ENCODE peak calls at places on chromosomes 4 and X, in five cellular contexts. One of them, this sample, is unnamed.

GRCh38 chrX:31179203-31179602 is 107.4 kb upstream of the FTHL17 start:
- DNase-seq in H1: no peak
- DNase-seq in endothelial cell of umbilical vein: no peak
- DNase-seq in HepG2: no peak
- DNase-seq in K562: no peak
- DNase-seq in this sample: no peak

GRCh38 chr4:159106636-159107035 is 3.8 kb downstream of the RAPGEF2 start:
- DNase-seq in H1: no peak
- DNase-seq in endothelial cell of umbilical vein: peak; percentile 47
- DNase-seq in HepG2: no peak
- DNase-seq in K562: no peak
- DNase-seq in this sample: no peak

GRCh38 chr4:145739840-145740239 is 59.9 kb downstream of the C4orf51 start:
- DNase-seq in H1: no peak
- DNase-seq in endothelial cell of umbilical vein: no peak
- DNase-seq in HepG2: no peak
- DNase-seq in K562: no peak
- DNase-seq in this sample: no peak

GRCh38 chr4:121939690-121940089 is 12.2 kb downstream of the TRPC3 start:
- DNase-seq in H1: no peak
- DNase-seq in endothelial cell of umbilical vein: no peak
- DNase-seq in HepG2: no peak
- DNase-seq in K562: no peak
- DNase-seq in this sample: no peak

GRCh38 chr4:185011408-185011807 is 6.9 kb upstream of the HELT start:
- DNase-seq in H1: no peak
- DNase-seq in endothelial cell of umbilical vein: no peak
- DNase-seq in HepG2: peak; percentile 14
- DNase-seq in K562: peak; percentile 37
- DNase-seq in this sample: peak; percentile 82

GRCh38 chr4:68953056-68953455 is 1.5 kb upstream of the UGT2A3 start:
- DNase-seq in H1: no peak
- DNase-seq in endothelial cell of umbilical vein: no peak
- DNase-seq in HepG2: no peak
- DNase-seq in K562: no peak
- DNase-seq in this sample: no peak

GRCh38 chrX:20362268-20363002 is 95.7 kb upstream of the RPS6KA3 start:
- DNase-seq in H1: no peak
- DNase-seq in endothelial cell of umbilical vein: peak; percentile 46
- DNase-seq in HepG2: peak; percentile 93
- DNase-seq in K562: no peak
- DNase-seq in this sample: no peak

GRCh38 chr4:154528866-154529265 is 21.3 kb downstream of the PLRG1 start:
- DNase-seq in H1: no peak
- DNase-seq in endothelial cell of umbilical vein: no peak
- DNase-seq in HepG2: no peak
- DNase-seq in K562: no peak
- DNase-seq in this sample: no peak

GRCh38 chr4:98399915-98400314 is 138.7 kb downstream of the RAP1GDS1 start:
- DNase-seq in H1: no peak
- DNase-seq in endothelial cell of umbilical vein: no peak
- DNase-seq in HepG2: no peak
- DNase-seq in K562: no peak
- DNase-seq in this sample: no peak

GRCh38 chr4:80252427-80252826 is 14.0 kb upstream of the FGF5 start:
- DNase-seq in H1: no peak
- DNase-seq in endothelial cell of umbilical vein: no peak
- DNase-seq in HepG2: no peak
- DNase-seq in K562: no peak
- DNase-seq in this sample: no peak

GRCh38 chr4:3322059-3322550 is 29.3 kb downstream of the RGS12 start:
- DNase-seq in H1: no peak
- DNase-seq in endothelial cell of umbilical vein: no peak
- DNase-seq in HepG2: no peak
- DNase-seq in K562: no peak
- DNase-seq in this sample: no peak

GRCh38 chr4:4838602-4839470 is 20.6 kb upstream of the MSX1 start:
- DNase-seq in H1: no peak
- DNase-seq in endothelial cell of umbilical vein: no peak
- DNase-seq in HepG2: peak; percentile 28
- DNase-seq in K562: no peak
- DNase-seq in this sample: no peak

GRCh38 chr4:82623284-82623683 is 61.5 kb upstream of the TMEM150C start:
- DNase-seq in H1: no peak
- DNase-seq in endothelial cell of umbilical vein: no peak
- DNase-seq in HepG2: no peak
- DNase-seq in K562: no peak
- DNase-seq in this sample: no peak

GRCh38 chrX:14027511-14028019 is 2.1 kb downstream of the GEMIN8 start:
- DNase-seq in H1: no peak
- DNase-seq in endothelial cell of umbilical vein: peak; percentile 80
- DNase-seq in HepG2: peak; percentile 1
- DNase-seq in K562: no peak
- DNase-seq in this sample: no peak

GRCh38 chr4:9970399-9971011 is 50.8 kb downstream of the SLC2A9 start:
- DNase-seq in H1: no peak
- DNase-seq in endothelial cell of umbilical vein: no peak
- DNase-seq in HepG2: no peak
- DNase-seq in K562: no peak
- DNase-seq in this sample: no peak

GRCh38 chr4:23041501-23041900 is 348.8 kb downstream of the GBA3 start:
- DNase-seq in H1: no peak
- DNase-seq in endothelial cell of umbilical vein: no peak
- DNase-seq in HepG2: no peak
- DNase-seq in K562: no peak
- DNase-seq in this sample: no peak

GRCh38 chrX:40299028-40299479 is 201.3 kb upstream of the BCOR start:
- DNase-seq in H1: no peak
- DNase-seq in endothelial cell of umbilical vein: peak; percentile 6
- DNase-seq in HepG2: no peak
- DNase-seq in K562: no peak
- DNase-seq in this sample: peak; percentile 43

GRCh38 chrX:46611658-46612362 is 38.2 kb downstream of the CHST7 start:
- DNase-seq in H1: no peak
- DNase-seq in endothelial cell of umbilical vein: no peak
- DNase-seq in HepG2: no peak
- DNase-seq in K562: no peak
- DNase-seq in this sample: no peak

GRCh38 chr4:145881991-145882390 is 56.6 kb downstream of the ZNF827 start:
- DNase-seq in H1: no peak
- DNase-seq in endothelial cell of umbilical vein: no peak
- DNase-seq in HepG2: no peak
- DNase-seq in K562: no peak
- DNase-seq in this sample: no peak

GRCh38 chrX:31555506-31555905 is 483.7 kb upstream of the FTHL17 start:
- DNase-seq in H1: no peak
- DNase-seq in endothelial cell of umbilical vein: no peak
- DNase-seq in HepG2: no peak
- DNase-seq in K562: no peak
- DNase-seq in this sample: no peak

GRCh38 chr4:85774489-85774888 is 299.5 kb downstream of the ARHGAP24 start:
- DNase-seq in H1: no peak
- DNase-seq in endothelial cell of umbilical vein: no peak
- DNase-seq in HepG2: no peak
- DNase-seq in K562: no peak
- DNase-seq in this sample: no peak

GRCh38 chr4:177281544-177281943 is 28.1 kb upstream of the NEIL3 start:
- DNase-seq in H1: no peak
- DNase-seq in endothelial cell of umbilical vein: no peak
- DNase-seq in HepG2: no peak
- DNase-seq in K562: no peak
- DNase-seq in this sample: no peak

GRCh38 chrX:45888518-45888917 is 656.7 kb downstream of the ZNF674 start:
- DNase-seq in H1: no peak
- DNase-seq in endothelial cell of umbilical vein: peak; percentile 2
- DNase-seq in HepG2: no peak
- DNase-seq in K562: no peak
- DNase-seq in this sample: no peak

GRCh38 chr4:77433102-77433733 is 172.4 kb upstream of the CXCL13 start:
- DNase-seq in H1: no peak
- DNase-seq in endothelial cell of umbilical vein: peak; percentile 56
- DNase-seq in HepG2: peak; percentile 53
- DNase-seq in K562: peak; percentile 8
- DNase-seq in this sample: peak; percentile 40

GRCh38 chrX:65598559-65599147 is 64.1 kb upstream of the LAS1L start:
- DNase-seq in H1: no peak
- DNase-seq in endothelial cell of umbilical vein: no peak
- DNase-seq in HepG2: no peak
- DNase-seq in K562: no peak
- DNase-seq in this sample: no peak

GRCh38 chr4:169062861-169063197 is 52.8 kb upstream of the CBR4 start:
- DNase-seq in H1: no peak
- DNase-seq in endothelial cell of umbilical vein: no peak
- DNase-seq in HepG2: peak; percentile 37
- DNase-seq in K562: no peak
- DNase-seq in this sample: no peak

GRCh38 chrX:120244735-120245498 is 5.7 kb upstream of the ZBTB33 start:
- DNase-seq in H1: no peak
- DNase-seq in endothelial cell of umbilical vein: peak; percentile 73
- DNase-seq in HepG2: peak; percentile 71
- DNase-seq in K562: peak; percentile 27
- DNase-seq in this sample: peak; percentile 54

GRCh38 chr4:4677825-4678522 is 136.1 kb upstream of the STX18 start:
- DNase-seq in H1: no peak
- DNase-seq in endothelial cell of umbilical vein: peak; percentile 25
- DNase-seq in HepG2: no peak
- DNase-seq in K562: peak; percentile 29
- DNase-seq in this sample: peak; percentile 67

GRCh38 chrX:10007604-10008003 is 40.4 kb downstream of the CLDN34 start:
- DNase-seq in H1: no peak
- DNase-seq in endothelial cell of umbilical vein: no peak
- DNase-seq in HepG2: no peak
- DNase-seq in K562: no peak
- DNase-seq in this sample: no peak

DNA sequence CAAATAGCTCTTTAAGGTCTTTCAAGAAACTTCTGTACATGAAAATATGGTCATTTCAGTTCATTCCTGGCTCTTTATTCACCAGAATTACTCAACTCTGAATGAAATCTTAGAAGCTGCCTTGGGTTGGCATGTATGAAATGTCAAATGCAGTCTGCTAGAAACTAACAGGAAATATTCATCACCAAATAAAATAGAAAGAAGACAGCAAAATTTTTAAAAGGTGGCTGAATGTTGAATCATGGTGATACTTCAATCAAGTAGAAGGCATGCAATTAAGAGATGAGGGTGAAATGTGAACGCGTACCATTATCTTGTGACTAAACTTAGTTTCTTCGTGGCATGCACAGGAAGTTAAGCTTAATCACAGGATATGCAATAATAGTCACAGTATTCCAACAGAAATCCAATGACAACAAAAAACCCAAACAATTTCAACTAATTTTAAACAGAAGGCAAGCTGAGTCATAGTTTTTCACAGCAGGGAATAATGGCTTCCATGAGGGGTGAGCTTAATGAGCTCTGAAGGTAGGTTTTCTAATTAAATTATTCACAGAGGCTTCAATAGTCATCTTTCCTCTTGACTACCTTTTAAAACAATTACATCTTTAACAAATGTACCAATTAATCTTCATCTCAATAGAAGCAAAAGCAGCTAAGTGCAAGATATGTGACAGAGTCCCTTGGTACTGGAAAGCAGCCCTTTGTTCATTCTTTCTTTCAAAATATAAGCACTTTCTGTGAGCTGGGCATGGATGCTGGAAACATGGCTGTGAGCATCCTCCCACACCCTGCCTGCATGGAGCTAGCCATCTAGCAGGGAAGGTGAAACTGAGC is 44.5 kb downstream of the SCFD2 start:
- DNase-seq in H1: no peak
- DNase-seq in endothelial cell of umbilical vein: peak; percentile 94
- DNase-seq in HepG2: no peak
- DNase-seq in K562: no peak
- DNase-seq in this sample: no peak
- TF ChIP-seq MAX in H1: no peak
- TF ChIP-seq MAX in endothelial cell of umbilical vein: peak; percentile 19
- TF ChIP-seq MAX in HepG2: no peak
- TF ChIP-seq MAX in K562: no peak
- TF ChIP-seq MAX in this sample: peak; percentile 15

DNA sequence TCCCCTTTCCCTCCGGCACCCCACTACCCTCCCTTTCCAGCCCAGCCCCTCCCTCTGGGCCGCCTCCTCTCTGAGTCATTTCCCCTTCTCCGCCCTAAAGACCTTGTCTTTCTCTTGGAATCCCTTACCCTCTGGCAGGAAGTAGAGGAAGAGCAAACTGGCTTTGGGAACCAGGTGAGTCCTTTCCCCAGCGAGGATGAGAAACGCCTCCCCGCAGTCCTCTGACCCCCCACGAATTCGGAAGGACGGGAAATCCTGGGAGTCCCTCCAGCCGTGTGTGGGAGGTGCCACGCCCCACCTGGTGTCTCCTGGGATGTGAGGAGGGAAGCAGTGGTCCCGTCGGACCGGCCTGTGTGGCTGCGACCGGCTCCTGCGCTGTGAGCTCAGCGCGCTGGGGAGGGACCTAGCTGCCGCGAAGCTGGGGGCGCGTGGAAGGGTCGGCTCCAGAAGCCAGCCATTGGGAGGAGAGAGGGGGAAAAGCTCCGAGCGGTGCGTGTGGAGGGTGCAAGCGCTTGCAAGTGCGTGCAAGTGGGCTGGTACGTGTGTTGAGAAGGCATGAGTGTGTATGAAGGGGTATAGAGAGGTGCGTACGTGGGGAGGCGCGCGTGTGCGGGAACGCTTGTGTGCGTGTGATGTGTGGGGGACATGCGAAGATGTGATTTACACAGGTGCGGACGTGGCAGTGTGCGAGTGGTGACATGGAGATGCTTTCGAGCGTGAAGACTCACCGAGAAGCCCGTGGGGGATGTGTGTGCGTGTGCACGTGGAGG is 46.3 kb downstream of the TEX13B start:
- DNase-seq in H1: no peak
- DNase-seq in endothelial cell of umbilical vein: no peak
- DNase-seq in HepG2: no peak
- DNase-seq in K562: no peak
- DNase-seq in this sample: no peak
- H3K27me3 ChIP-seq in H1: no peaks in the 10 kb centered on the region
- H3K27me3 ChIP-seq in endothelial cell of umbilical vein: no peaks in the 10 kb centered on the region
- H3K27me3 ChIP-seq in HepG2: no peaks in the 10 kb centered on the region
- H3K27me3 ChIP-seq in K562: no peaks in the 10 kb centered on the region
- H3K27me3 ChIP-seq in this sample: no peaks in the 10 kb centered on the region

GRCh38 chr4:88320780-88321373 is 36.5 kb upstream of the PPM1K start:
- DNase-seq in H1: no peak
- DNase-seq in endothelial cell of umbilical vein: peak; percentile 4
- DNase-seq in HepG2: no peak
- DNase-seq in K562: no peak
- DNase-seq in this sample: no peak
- TF ChIP-seq MAX in H1: no peak
- TF ChIP-seq MAX in endothelial cell of umbilical vein: no peak
- TF ChIP-seq MAX in HepG2: no peak
- TF ChIP-seq MAX in K562: no peak
- TF ChIP-seq MAX in this sample: no peak

DNA sequence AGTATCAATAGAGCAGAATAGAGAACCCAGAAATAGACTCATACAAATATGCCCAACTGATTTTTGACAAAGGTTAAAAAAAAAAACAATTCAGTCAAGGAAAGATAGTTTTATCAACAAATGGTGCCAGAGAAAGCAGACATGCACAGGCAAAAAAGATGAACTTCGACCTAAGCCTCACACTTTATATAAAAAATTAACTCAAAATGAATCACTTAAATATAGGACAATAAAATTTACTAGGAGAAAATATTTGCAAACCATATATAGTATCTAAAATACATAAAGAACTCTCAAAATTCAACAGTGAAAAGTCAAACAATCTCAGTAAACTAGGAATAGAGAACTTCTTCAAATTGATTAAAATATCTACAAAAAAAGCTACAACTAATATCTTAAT is 29.7 kb downstream of the HUWE1 start:
- DNase-seq in H1: no peak
- DNase-seq in endothelial cell of umbilical vein: no peak
- DNase-seq in HepG2: no peak
- DNase-seq in K562: no peak
- DNase-seq in this sample: no peak
- H3K27me3 ChIP-seq in H1: no peaks in the 10 kb centered on the region
- H3K27me3 ChIP-seq in endothelial cell of umbilical vein: no peaks in the 10 kb centered on the region
- H3K27me3 ChIP-seq in HepG2: no peaks in the 10 kb centered on the region
- H3K27me3 ChIP-seq in K562: no peaks in the 10 kb centered on the region
- H3K27me3 ChIP-seq in this sample: no peaks in the 10 kb centered on the region

This sample was measured in SK-N-SH.